ENCODE peak calls at places on chromosomes 13 and 19, in six cellular contexts. H is RWPE1, P is left lung, S is M059J, C is NCI-H226, B is caudate nucleus. T is an unnamed sample.

GRCh38 chr13:113291997-113292862 is 4.8 kb upstream of the LAMP1 start:
- DNase-seq in H (no peak), P (peak), B (no peak), C (no peak), S (no peak), T (peak)

GRCh38 chr19:57887195-57887941 is 1.5 kb downstream of the ZNF814 start:
- DNase-seq in C (peak), B (no peak), H (no peak), P (no peak), S (no peak), T (no peak)

GRCh38 chr13:85586422-85586831 is 212.8 kb downstream of the SLITRK6 start:
- DNase-seq in P (no peak), S (peak), C (peak), H (peak), B (no peak), T (no peak)

GRCh38 chr19:5806905-5807304 is 2.0 kb downstream of the NRTN start:
- DNase-seq in S (no peak), P (no peak), B (no peak), H (no peak), C (no peak), T (no peak)

GRCh38 chr13:79318664-79319063 is 87.4 kb downstream of the RBM26 start:
- DNase-seq in H (no peak), B (no peak), S (no peak), P (no peak), C (no peak), T (no peak)

GRCh38 chr13:32902898-32903297 is 113.3 kb upstream of the KL start:
- DNase-seq in P (no peak), H (no peak), C (no peak), S (peak), B (no peak), T (no peak)

GRCh38 chr13:99140831-99141230 is 59.8 kb upstream of the UBAC2 start:
- DNase-seq in P (no peak), B (no peak), C (no peak), S (no peak), H (no peak), T (no peak)

GRCh38 chr13:56457535-56458200 is 683.0 kb upstream of the PRR20A start:
- DNase-seq in P (no peak), C (no peak), H (no peak), S (no peak), B (no peak), T (no peak)

GRCh38 chr13:53250272-53250875 is 221.8 kb downstream of the OLFM4 start:
- DNase-seq in H (peak), B (no peak), S (peak), P (no peak), C (peak), T (no peak)

GRCh38 chr19:46913852-46914430 is 53.1 kb downstream of the ARHGAP35 start:
- DNase-seq in B (no peak), C (no peak), S (peak), H (no peak), P (no peak), T (no peak)

GRCh38 chr13:60146491-60146890 is 17.2 kb downstream of the DIAPH3 start:
- DNase-seq in C (no peak), B (no peak), H (no peak), P (no peak), S (no peak), T (no peak)

GRCh38 chr19:45103625-45104319 is 10.8 kb downstream of the PPP1R37 start:
- DNase-seq in P (no peak), H (no peak), C (no peak), S (no peak), B (no peak), T (no peak)

GRCh38 chr13:110509478-110509926 is 52.0 kb downstream of the RAB20 start:
- DNase-seq in S (no peak), C (no peak), P (no peak), H (no peak), B (no peak), T (no peak)

GRCh38 chr19:52689804-52690394 is 44.9 kb downstream of the ZNF611 start:
- DNase-seq in P (peak), S (peak), H (peak), B (peak), C (no peak), T (no peak)

GRCh38 chr13:80817979-80818378 is 477.1 kb upstream of the SPRY2 start:
- DNase-seq in B (no peak), C (no peak), S (no peak), P (no peak), H (no peak), T (no peak)

GRCh38 chr13:48411281-48412099 is 1.4 kb downstream of the LPAR6 start:
- DNase-seq in C (no peak), H (no peak), S (no peak), P (no peak), B (no peak), T (no peak)

GRCh38 chr13:48066310-48066989 is 28.5 kb downstream of the MED4 start:
- DNase-seq in P (no peak), C (peak), B (no peak), S (no peak), H (peak), T (no peak)

GRCh38 chr13:39016789-39017188 is 21.1 kb downstream of the PROSER1 start:
- DNase-seq in C (no peak), P (no peak), H (peak), B (no peak), S (peak), T (no peak)

GRCh38 chr13:69287050-69287698 is 820.5 kb upstream of the ATXN8OS start:
- DNase-seq in H (no peak), P (no peak), C (no peak), S (no peak), B (no peak), T (no peak)

GRCh38 chr13:23598371-23598770 is 28.2 kb downstream of the TNFRSF19 start:
- DNase-seq in C (no peak), B (no peak), H (no peak), P (no peak), S (no peak), T (no peak)

GRCh38 chr19:15265849-15266248 is 33.6 kb upstream of the EPHX3 start:
- DNase-seq in S (peak), B (peak), P (peak), C (peak), H (peak), T (no peak)

GRCh38 chr19:3186891-3187661 is 1.3 kb downstream of the NCLN start:
- DNase-seq in B (no peak), S (no peak), C (no peak), H (no peak), P (peak), T (no peak)

GRCh38 chr13:113791226-113791625 is 32.2 kb downstream of the TMEM255B start:
- DNase-seq in B (no peak), C (no peak), S (no peak), H (no peak), P (no peak), T (no peak)

GRCh38 chr13:97119899-97120745 is 102.0 kb upstream of the MBNL2 start:
- DNase-seq in H (no peak), P (no peak), C (peak), B (no peak), S (peak), T (no peak)

GRCh38 chr19:10593820-10594637 is 6.9 kb upstream of the AP1M2 start:
- DNase-seq in P (peak), S (no peak), B (peak), H (no peak), C (no peak), T (no peak)

GRCh38 chr19:42422576-42423461 is 4.4 kb downstream of the LIPE start:
- DNase-seq in P (no peak), H (peak), B (no peak), C (no peak), S (no peak), T (peak)

GRCh38 chr19:719081-719512 is 10.4 kb downstream of the PALM start:
- DNase-seq in B (no peak), C (no peak), P (no peak), S (no peak), H (no peak), T (no peak)

GRCh38 chr19:39819786-39820185 is 14.2 kb downstream of the DYRK1B start:
- DNase-seq in P (no peak), B (no peak), S (no peak), C (no peak), H (no peak), T (no peak)

GRCh38 chr13:23688336-23688735 is 118.1 kb downstream of the TNFRSF19 start:
- DNase-seq in B (no peak), C (peak), P (no peak), S (no peak), H (no peak), T (no peak)

GRCh38 chr19:15283141-15283885 is 49.0 kb downstream of the BRD4 start:
- DNase-seq in P (no peak), C (no peak), S (peak), H (no peak), B (no peak), T (no peak)

GRCh38 chr13:30376426-30377311 is 45.6 kb upstream of the UBE2L5 start:
- DNase-seq in B (no peak), S (no peak), H (no peak), C (no peak), P (no peak), T (peak)

GRCh38 chr13:96025283-96025682 is 27.9 kb downstream of the UGGT2 start:
- DNase-seq in H (no peak), B (no peak), S (peak), P (no peak), C (no peak), T (no peak)

GRCh38 chr19:35114656-35115537 is 726 bp upstream of the FXYD3 start:
- DNase-seq in C (peak), H (peak), P (peak), B (peak), S (peak), T (peak)

GRCh38 chr13:53201454-53202225 is 173.0 kb downstream of the OLFM4 start:
- DNase-seq in B (no peak), C (no peak), P (peak), H (peak), S (no peak), T (no peak)

GRCh38 chr13:40350283-40350992 is 316.0 kb downstream of the FOXO1 start:
- DNase-seq in S (no peak), C (no peak), P (no peak), H (no peak), B (no peak), T (no peak)

T was measured in CD4-positive, alpha-beta memory T cell.